ENCODE peak calls at places on chromosomes 6 and 20, in eight cellular contexts. Z is left ventricle myocardium inferior; A is WERI-Rb-1; J is small intestine; M is AG04450; N is CD8-positive, alpha-beta memory T cell; W is cardiac muscle cell; E is psoas muscle. G is an unnamed sample.
A peak's percentile ranks its signal among the peaks of the same experiment; 100 is the strongest.

GRCh38 chr6:145699462-145699861 is 35.9 kb downstream of the EPM2A start:
- DNase-seq in M (peak; percentile 10), Z (no peak), A (no peak), N (no peak), W (peak; percentile 69), E (no peak), J (no peak), G (no peak)

GRCh38 chr6:393391-394221 is 2.1 kb downstream of the IRF4 start:
- DNase-seq in N (no peak), M (no peak), A (no peak), Z (no peak), E (peak; percentile 42), W (no peak), J (no peak), G (no peak)

GRCh38 chr20:6178537-6178936 is 55.7 kb upstream of the FERMT1 start:
- DNase-seq in N (no peak), W (peak; percentile 70), A (no peak), E (no peak), Z (no peak), J (peak; percentile 47), M (peak; percentile 3), G (no peak)

GRCh38 chr6:16224409-16224808 is 14.0 kb upstream of the GMPR start:
- DNase-seq in Z (no peak), J (no peak), M (no peak), W (no peak), A (no peak), N (no peak), E (no peak), G (no peak)

GRCh38 chr6:106114492-106114891 is 28.4 kb downstream of the PRDM1 start:
- DNase-seq in N (no peak), Z (no peak), A (no peak), W (no peak), E (no peak), M (no peak), J (no peak), G (no peak)

GRCh38 chr20:5864428-5864827 is 85.9 kb downstream of the TRMT6 start:
- DNase-seq in W (no peak), E (peak; percentile 54), M (no peak), Z (no peak), J (no peak), N (no peak), A (peak; percentile 65), G (no peak)

GRCh38 chr6:136539967-136540366 is 10.3 kb downstream of the MAP7 start:
- DNase-seq in W (no peak), J (no peak), N (no peak), A (peak; percentile 15), E (no peak), M (no peak), Z (no peak), G (no peak)

GRCh38 chr6:111981441-111981840 is 72.5 kb upstream of the CCN6 start:
- DNase-seq in W (no peak), J (no peak), A (no peak), M (no peak), Z (no peak), N (no peak), E (no peak), G (no peak)

GRCh38 chr6:142842423-142843261 is 102.3 kb downstream of the HIVEP2 start:
- DNase-seq in N (no peak), A (no peak), Z (no peak), J (no peak), W (peak; percentile 38), M (no peak), E (no peak), G (no peak)

GRCh38 chr6:44495036-44495901 is 107.8 kb downstream of the CDC5L start:
- DNase-seq in Z (no peak), M (no peak), W (no peak), N (no peak), A (no peak), J (no peak), E (no peak), G (no peak)

GRCh38 chr20:50504231-50504823 is 5.9 kb upstream of the PTPN1 start:
- DNase-seq in W (peak; percentile 42), M (no peak), A (no peak), J (no peak), N (no peak), Z (no peak), E (no peak), G (no peak)

GRCh38 chr20:36542019-36542488 is 735 bp downstream of the MYL9 start:
- DNase-seq in A (peak; percentile 62), N (no peak), E (peak; percentile 54), W (peak; percentile 71), M (no peak), Z (no peak), J (no peak), G (peak; percentile 87)

GRCh38 chr6:2855061-2855519 is 13.4 kb upstream of the SERPINB1 start:
- DNase-seq in N (no peak), M (no peak), J (no peak), Z (no peak), E (no peak), A (no peak), W (peak; percentile 76), G (no peak)

GRCh38 chr6:100099189-100100074 is 105.4 kb upstream of the MCHR2 start:
- DNase-seq in E (no peak), Z (no peak), A (no peak), N (no peak), W (peak; percentile 47), J (peak; percentile 14), M (no peak), G (no peak)

GRCh38 chr20:2624190-2624589 is 28.2 kb upstream of the NOP56 start:
- DNase-seq in M (no peak), J (no peak), A (no peak), N (no peak), Z (peak; percentile 17), E (peak; percentile 73), W (peak; percentile 14), G (peak; percentile 39)

GRCh38 chr6:170293881-170294755 is 3.2 kb upstream of the DLL1 start:
- DNase-seq in W (no peak), J (no peak), N (no peak), E (no peak), Z (no peak), A (no peak), M (no peak), G (no peak)
- H3K4me3 ChIP-seq in W (no peak overlapping the region), J (no peak overlapping the region), N (peak overlapping the region; percentile 4), E (no peak overlapping the region), Z (no peak overlapping the region), A (no peak overlapping the region), M (no peak overlapping the region), G (no peak overlapping the region)

GRCh38 chr20:59665656-59666555 is 61.6 kb downstream of the PHACTR3 start:
- DNase-seq in J (no peak), M (no peak), E (no peak), Z (no peak), W (no peak), N (no peak), A (no peak), G (no peak)
- H3K9me3 ChIP-seq in J (no peaks in the 10 kb centered on the region), M (peaks cover 29% of the 10 kb centered on the region), E (no peaks in the 10 kb centered on the region), Z (no peaks in the 10 kb centered on the region), W (no peaks in the 10 kb centered on the region), N (no peaks in the 10 kb centered on the region), A (no peaks in the 10 kb centered on the region), G (no peaks in the 10 kb centered on the region)

GRCh38 chr6:6737666-6738065 is 149.1 kb downstream of the LY86 start:
- DNase-seq in A (no peak), Z (no peak), J (peak; percentile 63), N (no peak), M (no peak), W (no peak), E (no peak), G (no peak)
- H3K27ac ChIP-seq in A (no peak overlapping the region), Z (peak overlapping the region; percentile 89), J (peak overlapping the region; percentile 25), N (no peak overlapping the region), M (no peak overlapping the region), W (no peak overlapping the region), E (peak overlapping the region; percentile 86), G (no peak overlapping the region)

DNA sequence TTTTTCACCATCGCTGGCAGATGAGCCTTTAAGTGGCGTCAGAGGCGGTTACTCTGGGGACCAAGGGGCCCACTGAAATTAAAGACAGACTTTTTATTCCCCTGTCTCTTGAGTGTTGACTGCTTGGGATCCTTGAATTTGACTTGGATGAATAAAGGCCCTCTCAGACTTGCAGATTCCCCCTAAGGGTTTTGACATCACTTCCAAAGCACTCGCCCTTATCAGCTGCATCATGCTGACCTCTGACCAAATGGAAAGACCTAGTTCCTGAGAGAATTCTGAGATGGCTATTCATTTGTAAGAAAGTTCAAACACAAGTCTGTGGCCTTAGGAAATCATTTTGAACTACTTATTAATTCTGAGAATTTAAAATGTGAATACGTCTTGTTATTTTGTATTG is 13.5 kb upstream of the MOXD1 start:
- DNase-seq in Z (peak; percentile 34), N (no peak), M (no peak), W (no peak), A (no peak), J (no peak), E (no peak), G (no peak)
- H3K4me3 ChIP-seq in Z (no peak overlapping the region), N (no peak overlapping the region), M (no peak overlapping the region), W (no peak overlapping the region), A (no peak overlapping the region), J (no peak overlapping the region), E (no peak overlapping the region), G (no peak overlapping the region)

GRCh38 chr6:169086020-169086419 is 167.6 kb downstream of the THBS2 start:
- DNase-seq in W (no peak), J (no peak), M (no peak), A (no peak), Z (no peak), E (no peak), N (no peak), G (no peak)

GRCh38 chr6:169087436-169088046 is 166.1 kb downstream of the THBS2 start:
- DNase-seq in Z (no peak), M (no peak), N (no peak), J (no peak), W (peak; percentile 77), A (no peak), E (no peak), G (no peak)

GRCh38 chr6:169092375-169092774 is 161.3 kb downstream of the THBS2 start:
- DNase-seq in A (no peak), J (no peak), E (no peak), N (no peak), M (no peak), Z (no peak), W (peak; percentile 79), G (no peak)

GRCh38 chr6:169085466-169085865 is 168.2 kb downstream of the THBS2 start:
- DNase-seq in Z (no peak), E (no peak), A (no peak), N (no peak), J (no peak), W (no peak), M (no peak), G (no peak)

DNA sequence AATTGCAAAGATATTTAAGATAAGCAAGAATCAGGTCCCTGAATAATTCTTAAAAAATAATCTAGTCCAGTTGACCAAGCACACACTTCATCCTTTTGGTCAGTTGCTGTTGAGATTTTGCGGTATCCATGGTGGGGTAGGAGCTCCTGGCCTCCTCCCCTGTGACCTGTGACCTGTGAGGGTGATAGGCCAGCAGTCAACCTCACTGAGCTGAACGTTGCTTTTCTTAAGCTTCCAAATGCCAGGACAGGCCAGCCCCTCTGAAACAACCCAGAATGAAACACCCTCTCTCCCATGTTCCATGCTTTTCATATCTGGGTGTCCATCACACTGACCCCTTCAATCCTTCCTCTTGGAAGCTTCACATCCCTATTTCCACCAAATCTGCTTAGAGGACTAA is 164.9 kb downstream of the THBS2 start:
- DNase-seq in N (no peak), J (no peak), A (no peak), M (no peak), E (no peak), Z (no peak), W (no peak), G (no peak)
- H3K9me3 ChIP-seq in N (no peaks in the 10 kb centered on the region), J (no peaks in the 10 kb centered on the region), A (peaks cover 7% of the 10 kb centered on the region), M (peaks cover 12% of the 10 kb centered on the region), E (no peaks in the 10 kb centered on the region), Z (peaks cover 23% of the 10 kb centered on the region), W (no peaks in the 10 kb centered on the region), G (peaks cover 6% of the 10 kb centered on the region)